ENCODE peak calls at places on chromosomes 5 and 9, in six cellular contexts. One of them, this sample, is unnamed. For H3K4me1, the result is how much of the 10 kb centered on the place peaks cover.

GRCh38 chr5:37900692-37901091 is 60.9 kb upstream of the GDNF start:
- DNase-seq in H1: no peak
- DNase-seq in HepG2: peak
- DNase-seq in heart right ventricle: peak
- DNase-seq in A549: no peak
- DNase-seq in HCT116: peak
- DNase-seq in this sample: peak

GRCh38 chr5:14281746-14282181 is 138.6 kb downstream of the TRIO start:
- DNase-seq in heart right ventricle: no peak
- DNase-seq in HepG2: no peak
- DNase-seq in H1: no peak
- DNase-seq in HCT116: no peak
- DNase-seq in A549: no peak
- DNase-seq in this sample: no peak

GRCh38 chr9:4620881-4621555 is 41.1 kb upstream of the PLPP6 start:
- DNase-seq in H1: no peak
- DNase-seq in heart right ventricle: no peak
- DNase-seq in HCT116: no peak
- DNase-seq in A549: no peak
- DNase-seq in HepG2: no peak
- DNase-seq in this sample: peak

GRCh38 chr5:157172408-157172807 is 6.3 kb upstream of the GARIN3 start:
- DNase-seq in heart right ventricle: no peak
- DNase-seq in HepG2: no peak
- DNase-seq in A549: no peak
- DNase-seq in HCT116: no peak
- DNase-seq in H1: no peak
- DNase-seq in this sample: no peak

GRCh38 chr5:149841844-149842793 is 102.5 kb downstream of the PDE6A start:
- DNase-seq in A549: no peak
- DNase-seq in HepG2: no peak
- DNase-seq in H1: no peak
- DNase-seq in HCT116: no peak
- DNase-seq in heart right ventricle: no peak
- DNase-seq in this sample: no peak

GRCh38 chr5:41508696-41509398 is 1.6 kb downstream of the PLCXD3 start:
- DNase-seq in H1: no peak
- DNase-seq in HCT116: no peak
- DNase-seq in HepG2: no peak
- DNase-seq in A549: no peak
- DNase-seq in heart right ventricle: no peak
- DNase-seq in this sample: no peak

GRCh38 chr5:1768283-1769000 is 31.2 kb downstream of the MRPL36 start:
- DNase-seq in HCT116: no peak
- DNase-seq in H1: no peak
- DNase-seq in heart right ventricle: no peak
- DNase-seq in HepG2: no peak
- DNase-seq in A549: no peak
- DNase-seq in this sample: no peak

GRCh38 chr9:81542490-81542889 is 146.9 kb downstream of the TLE1 start:
- DNase-seq in HepG2: no peak
- DNase-seq in A549: no peak
- DNase-seq in H1: no peak
- DNase-seq in HCT116: no peak
- DNase-seq in heart right ventricle: no peak
- DNase-seq in this sample: no peak

GRCh38 chr5:94618029-94618492 is 343 bp downstream of the KIAA0825 start:
- DNase-seq in H1: no peak
- DNase-seq in HepG2: peak
- DNase-seq in HCT116: peak
- DNase-seq in heart right ventricle: peak
- DNase-seq in A549: peak
- DNase-seq in this sample: peak

GRCh38 chr9:20048437-20048836 is 259.6 kb upstream of the SLC24A2 start:
- DNase-seq in A549: no peak
- DNase-seq in H1: no peak
- DNase-seq in heart right ventricle: no peak
- DNase-seq in HepG2: no peak
- DNase-seq in HCT116: no peak
- DNase-seq in this sample: no peak

GRCh38 chr5:132093310-132093709 is 19.7 kb downstream of the CSF2 start:
- DNase-seq in HepG2: no peak
- DNase-seq in H1: no peak
- DNase-seq in A549: no peak
- DNase-seq in HCT116: no peak
- DNase-seq in heart right ventricle: no peak
- DNase-seq in this sample: no peak

GRCh38 chr5:10674096-10674495 is 86.9 kb downstream of the DAP start:
- DNase-seq in HCT116: no peak
- DNase-seq in A549: no peak
- DNase-seq in heart right ventricle: no peak
- DNase-seq in H1: no peak
- DNase-seq in HepG2: no peak
- DNase-seq in this sample: no peak

GRCh38 chr5:96522635-96523355 is 89.7 kb upstream of the PCSK1 start:
- DNase-seq in A549: no peak
- DNase-seq in heart right ventricle: no peak
- DNase-seq in H1: no peak
- DNase-seq in HepG2: no peak
- DNase-seq in HCT116: no peak
- DNase-seq in this sample: no peak

GRCh38 chr5:3225201-3225960 is 370.3 kb upstream of the IRX1 start:
- DNase-seq in HCT116: no peak
- DNase-seq in HepG2: no peak
- DNase-seq in heart right ventricle: no peak
- DNase-seq in H1: no peak
- DNase-seq in A549: no peak
- DNase-seq in this sample: no peak

GRCh38 chr5:81852277-81853004 is 101.5 kb upstream of the SSBP2 start:
- DNase-seq in HCT116: peak
- DNase-seq in H1: no peak
- DNase-seq in A549: no peak
- DNase-seq in heart right ventricle: peak
- DNase-seq in HepG2: no peak
- DNase-seq in this sample: peak

GRCh38 chr9:19769213-19769612 is 19.6 kb downstream of the SLC24A2 start:
- DNase-seq in A549: no peak
- DNase-seq in heart right ventricle: no peak
- DNase-seq in HCT116: no peak
- DNase-seq in HepG2: no peak
- DNase-seq in H1: no peak
- DNase-seq in this sample: no peak

GRCh38 chr9:94980947-94981632 is 254.6 kb downstream of the AOPEP start:
- DNase-seq in A549: no peak
- DNase-seq in H1: no peak
- DNase-seq in HCT116: no peak
- DNase-seq in HepG2: no peak
- DNase-seq in heart right ventricle: no peak
- DNase-seq in this sample: no peak

GRCh38 chr9:97633859-97634485 is 351 bp downstream of the NCBP1 start:
- DNase-seq in A549: peak
- DNase-seq in H1: no peak
- DNase-seq in heart right ventricle: no peak
- DNase-seq in HepG2: peak
- DNase-seq in HCT116: no peak
- DNase-seq in this sample: no peak

GRCh38 chr5:2751592-2752021 is at the start of gene IRX2:
- DNase-seq in HCT116: no peak
- DNase-seq in A549: peak
- DNase-seq in HepG2: no peak
- DNase-seq in H1: peak
- DNase-seq in heart right ventricle: peak
- DNase-seq in this sample: peak

GRCh38 chr5:15889001-15889400 is 290.6 kb downstream of the MARCHF11 start:
- DNase-seq in heart right ventricle: no peak
- DNase-seq in HCT116: no peak
- DNase-seq in HepG2: no peak
- DNase-seq in H1: no peak
- DNase-seq in A549: no peak
- DNase-seq in this sample: no peak

GRCh38 chr5:28249771-28250415 is 1211.5 kb upstream of the CDH9 start:
- DNase-seq in HCT116: no peak
- DNase-seq in HepG2: no peak
- DNase-seq in H1: no peak
- DNase-seq in heart right ventricle: no peak
- DNase-seq in A549: no peak
- DNase-seq in this sample: no peak

DNA sequence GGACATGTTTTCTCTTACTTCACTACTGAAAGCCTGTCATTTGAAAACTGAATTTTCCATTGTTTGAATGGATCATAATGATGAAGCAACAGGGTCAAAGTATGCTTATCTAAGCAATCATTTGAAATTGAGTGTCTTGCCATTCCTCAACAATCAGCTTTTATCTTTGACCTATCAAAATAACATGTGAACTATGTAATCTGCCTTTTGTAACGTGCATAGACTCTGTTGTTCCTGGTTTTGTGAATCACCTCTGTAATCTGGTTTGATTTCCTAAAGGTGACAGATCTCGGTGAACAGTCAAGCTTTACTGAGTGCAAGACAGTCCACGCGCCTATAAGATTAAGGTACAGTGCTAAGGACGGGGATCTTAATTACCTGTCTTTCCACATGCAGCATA is 3.3 kb downstream of the MEF2C start:
- DNase-seq in heart right ventricle: no peak
- DNase-seq in HepG2: no peak
- DNase-seq in HCT116: no peak
- DNase-seq in H1: no peak
- DNase-seq in A549: no peak
- DNase-seq in this sample: no peak
- H3K27ac ChIP-seq in heart right ventricle: peak
- H3K27ac ChIP-seq in HepG2: no peak
- H3K27ac ChIP-seq in HCT116: no peak
- H3K27ac ChIP-seq in H1: no peak
- H3K27ac ChIP-seq in A549: no peak
- H3K27ac ChIP-seq in this sample: peak

GRCh38 chr5:143245929-143246561 is 157.4 kb downstream of the NR3C1 start:
- DNase-seq in HCT116: peak
- DNase-seq in heart right ventricle: no peak
- DNase-seq in A549: peak
- DNase-seq in H1: no peak
- DNase-seq in HepG2: peak
- DNase-seq in this sample: peak

GRCh38 chr5:143248822-143249579 is 154.5 kb downstream of the NR3C1 start:
- DNase-seq in heart right ventricle: no peak
- DNase-seq in HCT116: no peak
- DNase-seq in HepG2: peak
- DNase-seq in H1: no peak
- DNase-seq in A549: no peak
- DNase-seq in this sample: peak

GRCh38 chr5:143244990-143245389 is 158.5 kb downstream of the NR3C1 start:
- DNase-seq in HepG2: no peak
- DNase-seq in A549: no peak
- DNase-seq in heart right ventricle: no peak
- DNase-seq in H1: no peak
- DNase-seq in HCT116: no peak
- DNase-seq in this sample: no peak

GRCh38 chr5:143248391-143248790 is 155.1 kb downstream of the NR3C1 start:
- DNase-seq in HCT116: no peak
- DNase-seq in H1: no peak
- DNase-seq in A549: no peak
- DNase-seq in heart right ventricle: no peak
- DNase-seq in HepG2: no peak
- DNase-seq in this sample: no peak

GRCh38 chr5:143247134-143247815 is 156.2 kb downstream of the NR3C1 start:
- DNase-seq in HepG2: no peak
- DNase-seq in heart right ventricle: no peak
- DNase-seq in H1: no peak
- DNase-seq in HCT116: no peak
- DNase-seq in A549: no peak
- DNase-seq in this sample: no peak
- H3K4me1 ChIP-seq in HepG2: under half
- H3K4me1 ChIP-seq in heart right ventricle: under half
- H3K4me1 ChIP-seq in H1: under half
- H3K4me1 ChIP-seq in HCT116: half or more
- H3K4me1 ChIP-seq in A549: half or more
- H3K4me1 ChIP-seq in this sample: under half

DNA sequence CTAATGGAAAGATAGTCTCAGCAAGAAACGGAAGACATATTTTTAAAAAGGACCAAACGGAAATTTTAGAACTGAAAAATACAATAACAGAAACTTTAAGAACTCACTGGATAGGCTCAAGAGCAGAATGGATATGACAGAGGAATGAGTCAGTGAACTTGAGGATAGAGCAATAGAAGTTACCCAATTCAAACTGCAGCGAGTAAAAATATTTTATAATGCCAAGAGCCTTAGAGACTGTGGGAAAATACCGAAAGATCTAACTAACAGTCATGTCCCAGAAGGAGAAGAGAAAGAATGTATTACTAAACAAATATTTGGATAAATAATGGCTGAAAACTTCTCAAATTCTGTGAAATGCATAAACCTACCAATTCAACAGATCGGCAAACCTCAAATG is 40.8 kb downstream of the ADAMTS2 start:
- DNase-seq in HCT116: no peak
- DNase-seq in heart right ventricle: no peak
- DNase-seq in HepG2: no peak
- DNase-seq in A549: no peak
- DNase-seq in H1: no peak
- DNase-seq in this sample: no peak
- H3K4me3 ChIP-seq in HCT116: no peak
- H3K4me3 ChIP-seq in heart right ventricle: no peak
- H3K4me3 ChIP-seq in HepG2: no peak
- H3K4me3 ChIP-seq in A549: no peak
- H3K4me3 ChIP-seq in H1: no peak
- H3K4me3 ChIP-seq in this sample: no peak

GRCh38 chr5:72233835-72234234 is 86.2 kb downstream of the MRPS27 start:
- DNase-seq in H1: no peak
- DNase-seq in HepG2: no peak
- DNase-seq in HCT116: no peak
- DNase-seq in A549: no peak
- DNase-seq in heart right ventricle: no peak
- DNase-seq in this sample: no peak

GRCh38 chr5:72232838-72233237 is 87.2 kb downstream of the MRPS27 start:
- DNase-seq in H1: no peak
- DNase-seq in heart right ventricle: no peak
- DNase-seq in HepG2: no peak
- DNase-seq in HCT116: no peak
- DNase-seq in A549: no peak
- DNase-seq in this sample: no peak

GRCh38 chr5:72234898-72235297 is 85.1 kb downstream of the MRPS27 start:
- DNase-seq in heart right ventricle: no peak
- DNase-seq in HepG2: no peak
- DNase-seq in A549: no peak
- DNase-seq in H1: no peak
- DNase-seq in HCT116: peak
- DNase-seq in this sample: no peak

GRCh38 chr5:72235725-72236124 is 84.3 kb downstream of the MRPS27 start:
- DNase-seq in A549: no peak
- DNase-seq in HCT116: no peak
- DNase-seq in H1: no peak
- DNase-seq in HepG2: no peak
- DNase-seq in heart right ventricle: no peak
- DNase-seq in this sample: no peak

DNA sequence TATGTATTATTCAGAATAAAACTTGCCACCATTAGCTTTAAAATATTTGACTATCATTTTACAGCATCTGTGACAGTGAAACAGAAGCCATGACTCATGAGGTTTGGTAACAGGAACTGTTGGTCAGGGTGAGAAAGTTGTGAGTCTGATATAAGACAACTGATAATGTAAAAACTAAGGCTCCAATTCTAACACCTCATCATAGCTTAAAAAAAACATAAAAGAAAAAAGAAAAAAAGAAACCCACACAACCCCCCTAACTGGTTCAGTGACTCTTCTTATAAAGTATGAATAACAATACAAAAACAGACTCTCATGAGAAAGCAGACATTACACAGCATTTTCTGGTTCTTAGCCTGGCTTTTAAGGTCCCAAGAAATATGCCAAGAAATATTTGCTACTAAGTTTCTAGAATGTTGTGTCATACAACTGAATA is 85.8 kb downstream of the MRPS27 start:
- DNase-seq in H1: no peak
- DNase-seq in HepG2: no peak
- DNase-seq in heart right ventricle: no peak
- DNase-seq in A549: no peak
- DNase-seq in HCT116: no peak
- DNase-seq in this sample: no peak
- H3K27ac ChIP-seq in H1: no peak
- H3K27ac ChIP-seq in HepG2: no peak
- H3K27ac ChIP-seq in heart right ventricle: no peak
- H3K27ac ChIP-seq in A549: peak
- H3K27ac ChIP-seq in HCT116: peak
- H3K27ac ChIP-seq in this sample: no peak